ENCODE peak calls at places on chromosomes 7 and 10, in four cellular contexts. V is fibroblast of lung, W is PC-3, M is heart left ventricle. C is an unnamed sample.

GRCh38 chr7:8490391-8490790 is 57.0 kb downstream of the NXPH1 start:
- DNase-seq in M (no peak), W (no peak), V (no peak), C (no peak)

GRCh38 chr7:88401009-88401623 is 94.4 kb upstream of the STEAP4 start:
- DNase-seq in W (peak; percentile 51), M (no peak), V (no peak), C (no peak)

GRCh38 chr7:48421357-48421756 is 250.1 kb downstream of the ABCA13 start:
- DNase-seq in M (no peak), W (peak; percentile 81), V (peak; percentile 2), C (no peak)

GRCh38 chr7:25353191-25353590 is 124.9 kb upstream of the NPVF start:
- DNase-seq in W (no peak), V (no peak), M (no peak), C (no peak)

GRCh38 chr7:103131225-103131624 is 17.7 kb downstream of the NAPEPLD start:
- DNase-seq in V (no peak), W (peak; percentile 52), M (no peak), C (no peak)

GRCh38 chr7:76047305-76047810 is 442 bp downstream of the STYXL1 start:
- DNase-seq in V (no peak), W (no peak), M (no peak), C (peak; percentile 8)

GRCh38 chr7:92557808-92558362 is 29.3 kb downstream of the RBM48 start:
- DNase-seq in V (no peak), M (no peak), W (no peak), C (no peak)

GRCh38 chr7:84412161-84412969 is 217.8 kb upstream of the SEMA3A start:
- DNase-seq in M (no peak), W (peak; percentile 96), V (peak; percentile 97), C (peak; percentile 97)

GRCh38 chr7:152969335-152969734 is 209.8 kb downstream of the ACTR3B start:
- DNase-seq in M (no peak), V (no peak), W (no peak), C (no peak)

GRCh38 chr10:123995461-123996131 is 97.8 kb downstream of the CHST15 start:
- DNase-seq in W (peak; percentile 76), V (peak; percentile 96), M (peak; percentile 69), C (peak; percentile 81)

GRCh38 chr10:77511498-77512218 is 126.0 kb downstream of the KCNMA1 start:
- DNase-seq in V (no peak), W (peak; percentile 47), M (no peak), C (no peak)

GRCh38 chr7:134632052-134632451 is 14.6 kb upstream of the BPGM start:
- DNase-seq in V (no peak), M (no peak), W (no peak), C (no peak)

GRCh38 chr7:128351296-128352123 is 7.8 kb upstream of the RBM28 start:
- DNase-seq in V (no peak), W (no peak), M (no peak), C (no peak)

GRCh38 chr10:101085846-101086245 is 24.1 kb downstream of the KAZALD1 start:
- DNase-seq in W (peak; percentile 40), V (no peak), M (no peak), C (no peak)

GRCh38 chr10:101079874-101080273 is 18.1 kb downstream of the KAZALD1 start:
- DNase-seq in M (no peak), W (no peak), V (no peak), C (no peak)

GRCh38 chr10:101076630-101077029 is 14.8 kb downstream of the KAZALD1 start:
- DNase-seq in M (no peak), V (no peak), W (no peak), C (no peak)

GRCh38 chr10:101075775-101076174 is 14.0 kb downstream of the KAZALD1 start:
- DNase-seq in V (no peak), W (no peak), M (no peak), C (no peak)

DNA sequence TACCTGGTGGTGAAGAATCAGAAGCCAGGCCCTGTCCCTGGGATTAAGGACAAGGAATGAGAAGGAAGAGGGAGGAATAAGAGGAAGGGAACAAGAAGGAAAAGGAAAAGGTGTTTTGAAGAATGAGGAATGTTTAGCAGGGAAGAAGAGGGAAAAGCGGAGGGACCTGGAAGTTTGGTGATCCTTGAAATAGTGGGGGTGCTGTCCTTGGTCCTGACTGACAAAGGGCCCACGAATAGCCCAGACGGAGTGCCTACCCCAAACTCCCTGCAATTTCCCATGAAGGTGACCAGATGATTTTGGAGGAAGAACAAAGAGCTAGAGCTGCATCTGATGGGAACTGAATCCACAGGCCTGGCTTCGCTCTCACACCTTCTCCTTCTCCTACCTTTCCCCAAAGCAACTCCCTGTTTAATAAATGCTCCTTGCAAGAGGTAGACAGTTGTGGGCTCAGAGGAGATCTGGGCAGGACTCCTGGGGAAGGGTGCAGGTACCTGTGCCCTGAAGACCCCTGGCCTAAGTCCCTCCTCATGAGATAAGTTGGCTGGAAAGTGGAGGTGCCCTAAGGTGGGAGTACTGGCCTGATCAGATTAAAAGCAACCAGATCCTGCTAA is 19.3 kb downstream of the KAZALD1 start:
- DNase-seq in M (no peak), W (peak; percentile 22), V (peak; percentile 29), C (no peak)
- TF ChIP-seq CTCF in M (no peak), W (no peak), V (no peak), C (no peak)

GRCh38 chr7:20238268-20238753 is 21.1 kb upstream of the MACC1 start:
- DNase-seq in W (no peak), V (no peak), M (no peak), C (no peak)

GRCh38 chr7:20237464-20238267 is 20.5 kb upstream of the MACC1 start:
- DNase-seq in W (no peak), M (no peak), V (no peak), C (no peak)

GRCh38 chr7:20238754-20239324 is 21.7 kb upstream of the MACC1 start:
- DNase-seq in V (peak; percentile 73), W (no peak), M (no peak), C (no peak)

GRCh38 chr7:20241491-20242261 is 24.5 kb upstream of the MACC1 start:
- DNase-seq in V (peak; percentile 99), W (peak; percentile 83), M (no peak), C (peak; percentile 99)

GRCh38 chr7:20240080-20240926 is 23.1 kb upstream of the MACC1 start:
- DNase-seq in V (peak; percentile 51), M (no peak), W (no peak), C (no peak)
- H3K4me3 ChIP-seq in V (no peak overlapping the region), M (no peak overlapping the region), W (no peak overlapping the region), C (no peak overlapping the region)

GRCh38 chr7:29976265-29976664 is 13.3 kb downstream of the SCRN1 start:
- DNase-seq in M (no peak), W (no peak), V (no peak), C (peak; percentile 42)
- TF ChIP-seq CTCF in M (no peak), W (no peak), V (no peak), C (no peak)

GRCh38 chr7:44465490-44465889 is 25.0 kb downstream of the NUDCD3 start:
- DNase-seq in W (no peak), M (no peak), V (no peak), C (no peak)

GRCh38 chr7:44461387-44461786 is 29.1 kb downstream of the NUDCD3 start:
- DNase-seq in M (no peak), V (peak; percentile 65), W (peak; percentile 43), C (peak; percentile 57)

GRCh38 chr7:44455155-44455554 is 35.3 kb downstream of the NUDCD3 start:
- DNase-seq in M (no peak), V (no peak), W (no peak), C (no peak)

GRCh38 chr7:44463169-44463808 is 27.2 kb downstream of the NUDCD3 start:
- DNase-seq in V (peak; percentile 13), W (peak; percentile 22), M (no peak), C (no peak)

GRCh38 chr7:44460325-44460724 is 30.1 kb downstream of the NUDCD3 start:
- DNase-seq in V (peak; percentile 10), M (no peak), W (no peak), C (no peak)
- H3K4me3 ChIP-seq in V (no peak overlapping the region), M (no peak overlapping the region), W (no peak overlapping the region), C (no peak overlapping the region)

GRCh38 chr10:33115720-33116119 is 157.7 kb upstream of the ITGB1 start:
- DNase-seq in W (peak; percentile 85), M (no peak), V (peak; percentile 81), C (peak; percentile 44)

GRCh38 chr10:33117816-33118215 is 159.8 kb upstream of the ITGB1 start:
- DNase-seq in W (no peak), M (no peak), V (no peak), C (no peak)

GRCh38 chr10:33113111-33113856 is 155.3 kb upstream of the ITGB1 start:
- DNase-seq in M (no peak), V (peak; percentile 87), W (no peak), C (peak; percentile 94)

GRCh38 chr10:33114451-33114944 is 156.5 kb upstream of the ITGB1 start:
- DNase-seq in W (peak; percentile 96), M (no peak), V (peak; percentile 73), C (peak; percentile 74)

DNA sequence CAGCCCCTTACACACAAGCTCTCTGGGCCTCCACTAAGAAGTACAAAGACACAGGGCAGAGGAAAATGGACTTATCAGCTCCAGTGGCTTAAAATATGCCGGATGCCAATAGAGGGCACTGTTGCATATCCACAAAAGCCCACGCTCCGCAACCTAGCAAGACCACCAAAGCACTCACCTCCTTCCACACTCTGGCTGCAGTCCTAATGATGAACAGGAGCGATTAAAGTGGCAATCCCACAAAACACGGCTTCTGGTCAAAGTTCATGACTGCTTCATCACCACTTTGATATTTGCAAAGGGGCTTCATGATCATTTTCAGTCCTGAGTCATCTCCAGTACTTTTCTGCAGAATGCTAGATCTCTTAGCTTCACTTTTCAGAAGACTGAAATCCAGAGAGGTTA is 158.3 kb upstream of the ITGB1 start:
- DNase-seq in V (peak; percentile 90), W (peak; percentile 70), M (no peak), C (peak; percentile 44)
- TF ChIP-seq CTCF in V (peak; percentile 71), W (peak; percentile 95), M (peak; percentile 61), C (peak; percentile 54)

C was measured in AG10803.